ENCODE peak calls at places on chromosomes 7 and 10, in five cellular contexts. B is IMR-90, E is upper lobe of left lung, H is small intestine, F is sigmoid colon. L is an unnamed sample.

GRCh38 chr7:157543276-157543675 is 206.5 kb downstream of the DNAJB6 start:
- DNase-seq in B (no peak), H (no peak), E (no peak), F (peak; percentile 50), L (no peak)

GRCh38 chr7:133513608-133514007 is 260.7 kb downstream of the EXOC4 start:
- DNase-seq in F (no peak), H (no peak), B (peak; percentile 83), E (no peak), L (no peak)

GRCh38 chr7:111485981-111486380 is 76.3 kb downstream of the IMMP2L start:
- DNase-seq in F (no peak), H (no peak), E (no peak), B (no peak), L (no peak)

GRCh38 chr10:35607475-35608316 is 2.6 kb downstream of the GJD4 start:
- DNase-seq in F (no peak), B (no peak), E (no peak), H (no peak), L (no peak)

GRCh38 chr7:78333530-78333929 is 535.0 kb downstream of the PHTF2 start:
- DNase-seq in E (peak; percentile 53), F (no peak), B (no peak), H (no peak), L (no peak)

GRCh38 chr10:95464280-95464679 is 96.9 kb downstream of the SORBS1 start:
- DNase-seq in B (no peak), H (peak; percentile 45), E (no peak), F (no peak), L (no peak)

GRCh38 chr7:82562716-82563404 is 119.3 kb upstream of the CACNA2D1 start:
- DNase-seq in B (peak; percentile 76), H (no peak), F (no peak), E (no peak), L (no peak)

GRCh38 chr10:73810358-73810734 is 1.1 kb downstream of the NDST2 start:
- DNase-seq in F (no peak), E (no peak), H (no peak), B (no peak), L (no peak)

GRCh38 chr10:113788604-113789083 is 37.2 kb downstream of the PLEKHS1 start:
- DNase-seq in H (peak; percentile 15), E (peak; percentile 37), B (peak; percentile 96), F (peak; percentile 76), L (no peak)

GRCh38 chr7:12719141-12719919 is 31.9 kb downstream of the ARL4A start:
- DNase-seq in F (no peak), H (no peak), B (peak; percentile 86), E (no peak), L (no peak)

GRCh38 chr7:134637441-134637840 is 9.2 kb upstream of the BPGM start:
- DNase-seq in F (no peak), E (no peak), H (no peak), B (no peak), L (no peak)

GRCh38 chr10:13337128-13337826 is 10.8 kb downstream of the SEPHS1 start:
- DNase-seq in B (no peak), F (no peak), H (no peak), E (no peak), L (no peak)

GRCh38 chr7:151696738-151697514 is 177.2 kb upstream of the RHEB start:
- DNase-seq in F (no peak), H (peak; percentile 99), E (no peak), B (no peak), L (peak; percentile 37)

GRCh38 chr10:69045441-69046300 is 42.2 kb upstream of the SRGN start:
- DNase-seq in H (peak; percentile 28), E (no peak), F (no peak), B (peak; percentile 62), L (no peak)

GRCh38 chr10:81251457-81252115 is 623.4 kb upstream of the NRG3 start:
- DNase-seq in E (no peak), H (no peak), F (no peak), B (no peak), L (no peak)

GRCh38 chr7:42055171-42055570 is 181.8 kb downstream of the GLI3 start:
- DNase-seq in F (no peak), H (no peak), E (no peak), B (no peak), L (no peak)

GRCh38 chr10:101716891-101717659 is 22.1 kb upstream of the FBXW4 start:
- DNase-seq in E (no peak), H (no peak), F (no peak), B (no peak), L (no peak)

GRCh38 chr7:110179037-110179436 is 911.9 kb upstream of the LRRN3 start:
- DNase-seq in E (no peak), B (peak; percentile 0), H (no peak), F (no peak), L (no peak)

GRCh38 chr10:86755740-86756510 is 494 bp upstream of the BMPR1A start:
- DNase-seq in B (peak; percentile 82), E (peak; percentile 87), F (peak; percentile 95), H (peak; percentile 90), L (peak; percentile 86)

GRCh38 chr10:89916481-89916880 is 215.1 kb downstream of the KIF20B start:
- DNase-seq in H (no peak), F (no peak), E (no peak), B (no peak), L (no peak)

GRCh38 chr7:150307129-150307528 is 16.0 kb upstream of the LRRC61 start:
- DNase-seq in H (no peak), E (no peak), B (no peak), F (no peak), L (no peak)

GRCh38 chr10:73837072-73837471 is 25.7 kb upstream of the NDST2 start:
- DNase-seq in F (no peak), H (no peak), B (peak; percentile 81), E (no peak), L (no peak)

GRCh38 chr10:70132098-70133029 is at the start of gene AIFM2:
- DNase-seq in B (peak; percentile 61), F (peak; percentile 93), E (peak; percentile 89), H (peak; percentile 93), L (peak; percentile 74)

GRCh38 chr10:63605568-63605967 is 84.4 kb downstream of the REEP3 start:
- DNase-seq in F (no peak), E (no peak), B (peak; percentile 41), H (no peak), L (no peak)

GRCh38 chr10:15046626-15047025 is 2.9 kb downstream of the OLAH start:
- DNase-seq in F (no peak), B (peak; percentile 33), E (no peak), H (no peak), L (no peak)

GRCh38 chr10:76082956-76083355 is 651.5 kb downstream of the LRMDA start:
- DNase-seq in H (peak; percentile 81), F (no peak), B (peak; percentile 29), E (no peak), L (no peak)

GRCh38 chr7:129210256-129210988 is 14.4 kb upstream of the AHCYL2 start:
- DNase-seq in F (peak; percentile 88), H (peak; percentile 55), B (peak; percentile 44), E (peak; percentile 75), L (peak; percentile 73)

GRCh38 chr7:71521506-71521905 is 389.6 kb downstream of the GALNT17 start:
- DNase-seq in F (no peak), B (no peak), E (no peak), H (no peak), L (peak; percentile 44)

GRCh38 chr10:42654419-42654818 is 16.0 kb upstream of the ZNF33B start:
- DNase-seq in B (no peak), E (no peak), H (peak; percentile 39), F (no peak), L (no peak)

GRCh38 chr10:29840516-29841276 is 205.9 kb upstream of the SVIL start:
- DNase-seq in H (peak; percentile 72), E (no peak), F (peak; percentile 66), B (no peak), L (no peak)
- H3K27ac ChIP-seq in H (no peak overlapping the region), E (peak overlapping the region; percentile 62), F (peak overlapping the region; percentile 96), B (no peak overlapping the region), L (no peak overlapping the region)

DNA sequence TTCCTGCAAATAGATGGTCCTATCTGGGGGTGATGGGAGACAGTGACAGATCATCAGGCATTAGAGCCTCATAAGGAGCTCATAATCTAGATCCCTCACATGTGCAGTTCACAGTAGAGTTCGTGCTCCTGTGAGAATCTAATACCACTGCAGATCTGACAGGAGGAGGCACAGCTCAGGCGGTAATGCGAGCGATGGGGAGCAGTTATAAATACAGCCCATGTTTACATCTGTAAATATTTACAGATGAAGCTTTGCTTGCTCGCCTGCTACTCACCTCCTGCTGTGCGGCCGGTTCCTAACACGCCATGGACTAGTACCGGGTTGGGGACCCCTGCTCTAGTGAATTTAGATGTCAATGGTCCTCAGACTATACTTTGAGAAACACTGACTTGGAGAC is 17.0 kb upstream of the CDCA7L start:
- DNase-seq in E (no peak), F (no peak), H (no peak), B (no peak), L (no peak)
- H3K27ac ChIP-seq in E (no peak overlapping the region), F (no peak overlapping the region), H (no peak overlapping the region), B (no peak overlapping the region), L (no peak overlapping the region)

DNA sequence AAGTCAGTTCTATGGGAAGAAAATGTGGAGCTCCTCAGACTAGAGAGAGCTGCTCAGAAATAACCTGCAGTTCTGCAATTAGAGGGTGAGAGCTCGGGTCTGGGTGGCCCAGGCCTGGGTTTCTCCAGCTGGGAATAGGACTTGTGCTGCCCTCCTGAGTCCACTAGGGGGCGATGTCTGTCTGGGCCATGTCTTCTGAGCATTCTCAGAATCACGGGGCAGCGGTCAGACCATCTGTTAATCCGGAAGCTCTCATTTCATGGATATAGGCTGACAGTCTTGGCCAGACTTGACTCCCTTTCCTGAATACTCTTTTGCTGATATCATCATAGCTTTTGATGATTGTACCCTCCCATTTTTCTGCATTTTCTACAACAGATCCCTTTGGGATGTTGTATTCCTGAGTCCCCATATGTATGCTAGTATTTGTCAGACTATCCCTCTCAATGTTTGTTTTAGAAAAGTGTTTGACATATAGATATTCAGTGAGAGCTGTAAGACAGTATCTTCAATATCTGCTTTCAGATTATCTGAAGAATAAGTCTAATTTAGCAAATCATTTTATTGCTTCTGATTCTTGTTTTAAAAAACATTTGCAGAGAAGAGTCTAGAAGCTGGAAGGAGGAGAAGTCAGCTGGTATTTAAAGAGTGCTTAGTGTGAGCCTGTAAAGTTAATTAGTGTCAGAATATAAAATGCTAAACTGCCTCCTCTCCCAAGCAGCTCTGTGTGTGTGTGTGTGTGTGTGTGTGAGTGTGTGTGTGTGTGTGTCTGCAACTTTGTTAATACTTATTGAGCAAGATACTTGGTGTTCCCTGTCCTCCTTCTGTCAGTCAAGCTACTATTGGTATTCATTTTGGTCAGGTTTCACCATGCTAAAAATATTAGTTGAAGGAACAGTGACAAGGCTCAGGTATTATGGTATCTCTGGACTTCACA is 38.0 kb downstream of the STARD3NL start:
- DNase-seq in H (peak; percentile 71), B (peak; percentile 93), F (peak; percentile 89), E (peak; percentile 93), L (peak; percentile 90)
- H3K27ac ChIP-seq in H (peak overlapping the region; percentile 59), B (no peak overlapping the region), F (no peak overlapping the region), E (peak overlapping the region; percentile 57), L (peak overlapping the region; percentile 25)

GRCh38 chr7:138919256-138919655 is 61.9 kb downstream of the KIAA1549 start:
- DNase-seq in F (no peak), H (no peak), B (peak; percentile 64), E (no peak), L (no peak)
- H3K27ac ChIP-seq in F (no peak overlapping the region), H (no peak overlapping the region), B (no peak overlapping the region), E (no peak overlapping the region), L (no peak overlapping the region)

GRCh38 chr7:10299384-10299783 is 674.3 kb upstream of the PHF14 start:
- DNase-seq in B (no peak), E (no peak), F (no peak), H (no peak), L (no peak)
- H3K27ac ChIP-seq in B (no peak overlapping the region), E (no peak overlapping the region), F (no peak overlapping the region), H (no peak overlapping the region), L (no peak overlapping the region)